ENCODE peak calls at places on chromosomes 12 and 14, in four cellular contexts. D, M, R and Z are unnamed samples.

GRCh38 chr12:46661161-46661845 is 164.5 kb downstream of the SLC38A4 start:
- DNase-seq in D (peak; percentile 94), M (peak; percentile 33), R (no peak), Z (peak; percentile 57)

GRCh38 chr12:104049278-104050257 is at the start of gene GLT8D2:
- DNase-seq in D (peak; percentile 80), M (peak; percentile 24), R (peak; percentile 56), Z (no peak)

GRCh38 chr12:5511644-5512584 is 80.0 kb downstream of the NTF3 start:
- DNase-seq in D (peak; percentile 5), M (peak; percentile 52), R (no peak), Z (no peak)

GRCh38 chr14:93967637-93968250 is 8.6 kb downstream of the ASB2 start:
- DNase-seq in D (no peak), M (no peak), R (no peak), Z (peak; percentile 95)

GRCh38 chr14:67961676-67962075 is 142.1 kb downstream of the RAD51B start:
- DNase-seq in D (no peak), M (no peak), R (no peak), Z (no peak)

GRCh38 chr14:29236848-29237247 is 470.3 kb downstream of the FOXG1 start:
- DNase-seq in D (peak; percentile 92), M (no peak), R (no peak), Z (no peak)

GRCh38 chr12:12823308-12823707 is 10.2 kb downstream of the DDX47 start:
- DNase-seq in D (peak; percentile 94), M (no peak), R (no peak), Z (no peak)

GRCh38 chr14:31745741-31746140 is 184.5 kb downstream of the NUBPL start:
- DNase-seq in D (no peak), M (no peak), R (no peak), Z (no peak)

GRCh38 chr12:70576341-70577282 is 60.6 kb downstream of the PTPRB start:
- DNase-seq in D (peak; percentile 82), M (no peak), R (no peak), Z (peak; percentile 18)

GRCh38 chr12:47896633-47897032 is 8.2 kb downstream of the VDR start:
- DNase-seq in D (no peak), M (peak; percentile 83), R (no peak), Z (no peak)

GRCh38 chr12:111773801-111774551 is 7.2 kb downstream of the ALDH2 start:
- DNase-seq in D (peak; percentile 75), M (peak; percentile 89), R (peak; percentile 55), Z (no peak)

GRCh38 chr12:41334390-41334789 is 146.3 kb downstream of the PDZRN4 start:
- DNase-seq in D (no peak), M (no peak), R (no peak), Z (no peak)

GRCh38 chr12:30792648-30793499 is 38.1 kb upstream of the CAPRIN2 start:
- DNase-seq in D (peak; percentile 76), M (no peak), R (no peak), Z (no peak)

GRCh38 chr14:54815016-54815415 is 87.6 kb downstream of the GCH1 start:
- DNase-seq in D (no peak), M (no peak), R (no peak), Z (no peak)

GRCh38 chr14:64755661-64756265 is 51.5 kb downstream of the PLEKHG3 start:
- DNase-seq in D (peak; percentile 12), M (peak; percentile 78), R (no peak), Z (no peak)

GRCh38 chr12:1282670-1283361 is 291.8 kb downstream of the ERC1 start:
- DNase-seq in D (peak; percentile 5), M (peak; percentile 35), R (peak; percentile 26), Z (no peak)

GRCh38 chr12:49332891-49333371 is 4.1 kb downstream of the C1QL4 start:
- DNase-seq in D (no peak), M (no peak), R (no peak), Z (no peak)

GRCh38 chr14:60753264-60754126 is 18.9 kb downstream of the MNAT1 start:
- DNase-seq in D (peak; percentile 34), M (no peak), R (no peak), Z (peak; percentile 87)

GRCh38 chr12:32183646-32184045 is 77.0 kb downstream of the BICD1 start:
- DNase-seq in D (peak; percentile 10), M (no peak), R (no peak), Z (no peak)

GRCh38 chr12:110689601-110690430 is 901 bp upstream of the HVCN1 start:
- DNase-seq in D (peak; percentile 38), M (peak; percentile 27), R (no peak), Z (no peak)

GRCh38 chr12:104551313-104551931 is 94.7 kb downstream of the CHST11 start:
- DNase-seq in D (no peak), M (no peak), R (no peak), Z (no peak)

GRCh38 chr14:50045039-50045711 is 71.2 kb downstream of the VCPKMT start:
- DNase-seq in D (peak; percentile 70), M (peak; percentile 93), R (peak; percentile 46), Z (no peak)